ENCODE peak calls at places on chromosomes 3 and 15, in eight cellular contexts. One of them, this sample, is unnamed.

GRCh38 chr15:98522127-98522526 is 126.2 kb upstream of the IGF1R start:
- DNase-seq in foreskin fibroblast: no peak
- DNase-seq in GM06990: no peak
- DNase-seq in sigmoid colon: no peak
- DNase-seq in sciatic nerve: no peak
- DNase-seq in fibroblast of villous mesenchyme: no peak
- DNase-seq in A549: no peak
- DNase-seq in lower lobe of right lung: no peak
- DNase-seq in this sample: no peak

GRCh38 chr3:24682141-24682547 is 187.5 kb upstream of the THRB start:
- DNase-seq in foreskin fibroblast: peak
- DNase-seq in GM06990: no peak
- DNase-seq in sigmoid colon: no peak
- DNase-seq in sciatic nerve: no peak
- DNase-seq in fibroblast of villous mesenchyme: peak
- DNase-seq in A549: no peak
- DNase-seq in lower lobe of right lung: no peak
- DNase-seq in this sample: peak

GRCh38 chr15:51405646-51406194 is 64.3 kb downstream of the GLDN start:
- DNase-seq in foreskin fibroblast: no peak
- DNase-seq in GM06990: no peak
- DNase-seq in sigmoid colon: no peak
- DNase-seq in sciatic nerve: no peak
- DNase-seq in fibroblast of villous mesenchyme: no peak
- DNase-seq in A549: no peak
- DNase-seq in lower lobe of right lung: no peak
- DNase-seq in this sample: no peak

GRCh38 chr3:123295901-123296250 is 94.1 kb downstream of the SEC22A start:
- DNase-seq in foreskin fibroblast: no peak
- DNase-seq in GM06990: no peak
- DNase-seq in sigmoid colon: peak
- DNase-seq in sciatic nerve: no peak
- DNase-seq in fibroblast of villous mesenchyme: no peak
- DNase-seq in A549: no peak
- DNase-seq in lower lobe of right lung: no peak
- DNase-seq in this sample: no peak

GRCh38 chr3:61181874-61182273 is 69.4 kb downstream of the FHIT start:
- DNase-seq in foreskin fibroblast: no peak
- DNase-seq in GM06990: peak
- DNase-seq in sigmoid colon: no peak
- DNase-seq in sciatic nerve: no peak
- DNase-seq in fibroblast of villous mesenchyme: peak
- DNase-seq in A549: peak
- DNase-seq in lower lobe of right lung: no peak
- DNase-seq in this sample: no peak

GRCh38 chr15:61227269-61228024 is 1.7 kb downstream of the RORA start:
- DNase-seq in foreskin fibroblast: peak
- DNase-seq in GM06990: no peak
- DNase-seq in sigmoid colon: peak
- DNase-seq in sciatic nerve: no peak
- DNase-seq in fibroblast of villous mesenchyme: peak
- DNase-seq in A549: peak
- DNase-seq in lower lobe of right lung: no peak
- DNase-seq in this sample: peak

GRCh38 chr15:52019394-52020252 is 604 bp downstream of the MAPK6 start:
- DNase-seq in foreskin fibroblast: peak
- DNase-seq in GM06990: peak
- DNase-seq in sigmoid colon: peak
- DNase-seq in sciatic nerve: peak
- DNase-seq in fibroblast of villous mesenchyme: peak
- DNase-seq in A549: peak
- DNase-seq in lower lobe of right lung: peak
- DNase-seq in this sample: peak

GRCh38 chr3:97719156-97719821 is 45.3 kb upstream of the ARL6 start:
- DNase-seq in foreskin fibroblast: peak
- DNase-seq in GM06990: peak
- DNase-seq in sigmoid colon: peak
- DNase-seq in sciatic nerve: peak
- DNase-seq in fibroblast of villous mesenchyme: peak
- DNase-seq in A549: peak
- DNase-seq in lower lobe of right lung: peak
- DNase-seq in this sample: peak

GRCh38 chr3:171824824-171825221 is 14.5 kb upstream of the PLD1 start:
- DNase-seq in foreskin fibroblast: no peak
- DNase-seq in GM06990: no peak
- DNase-seq in sigmoid colon: no peak
- DNase-seq in sciatic nerve: no peak
- DNase-seq in fibroblast of villous mesenchyme: peak
- DNase-seq in A549: peak
- DNase-seq in lower lobe of right lung: no peak
- DNase-seq in this sample: peak

GRCh38 chr15:70833897-70834765 is 19.8 kb downstream of the LARP6 start:
- DNase-seq in foreskin fibroblast: peak
- DNase-seq in GM06990: no peak
- DNase-seq in sigmoid colon: no peak
- DNase-seq in sciatic nerve: no peak
- DNase-seq in fibroblast of villous mesenchyme: peak
- DNase-seq in A549: peak
- DNase-seq in lower lobe of right lung: no peak
- DNase-seq in this sample: peak

GRCh38 chr15:68574051-68574450 is 4.7 kb upstream of the CORO2B start:
- DNase-seq in foreskin fibroblast: no peak
- DNase-seq in GM06990: no peak
- DNase-seq in sigmoid colon: no peak
- DNase-seq in sciatic nerve: no peak
- DNase-seq in fibroblast of villous mesenchyme: no peak
- DNase-seq in A549: no peak
- DNase-seq in lower lobe of right lung: no peak
- DNase-seq in this sample: no peak

GRCh38 chr3:107508331-107508730 is 14.4 kb upstream of the BBX start:
- DNase-seq in foreskin fibroblast: no peak
- DNase-seq in GM06990: no peak
- DNase-seq in sigmoid colon: no peak
- DNase-seq in sciatic nerve: no peak
- DNase-seq in fibroblast of villous mesenchyme: no peak
- DNase-seq in A549: no peak
- DNase-seq in lower lobe of right lung: no peak
- DNase-seq in this sample: no peak

GRCh38 chr15:28873585-28874139 is 12.1 kb upstream of the APBA2 start:
- DNase-seq in foreskin fibroblast: no peak
- DNase-seq in GM06990: no peak
- DNase-seq in sigmoid colon: no peak
- DNase-seq in sciatic nerve: no peak
- DNase-seq in fibroblast of villous mesenchyme: no peak
- DNase-seq in A549: no peak
- DNase-seq in lower lobe of right lung: no peak
- DNase-seq in this sample: no peak

GRCh38 chr3:149553781-149554451 is 79.4 kb downstream of the TM4SF4 start:
- DNase-seq in foreskin fibroblast: peak
- DNase-seq in GM06990: no peak
- DNase-seq in sigmoid colon: peak
- DNase-seq in sciatic nerve: peak
- DNase-seq in fibroblast of villous mesenchyme: peak
- DNase-seq in A549: no peak
- DNase-seq in lower lobe of right lung: no peak
- DNase-seq in this sample: peak

GRCh38 chr3:16399473-16399872 is 114.0 kb downstream of the RFTN1 start:
- DNase-seq in foreskin fibroblast: peak
- DNase-seq in GM06990: no peak
- DNase-seq in sigmoid colon: no peak
- DNase-seq in sciatic nerve: no peak
- DNase-seq in fibroblast of villous mesenchyme: peak
- DNase-seq in A549: peak
- DNase-seq in lower lobe of right lung: no peak
- DNase-seq in this sample: peak

This sample was measured in amniotic epithelial cell.